ENCODE peak calls at places on chromosomes 16 and 17, in four cellular contexts. One of them, this sample, is unnamed.

GRCh38 chr17:6713130-6713917 is at the start of gene SLC13A5:
- DNase-seq in H1: peak; percentile 38
- DNase-seq in HepG2: peak; percentile 87
- DNase-seq in GM12878: no peak
- DNase-seq in this sample: peak; percentile 49

GRCh38 chr17:60743812-60744211 is 66.2 kb downstream of the BCAS3 start:
- DNase-seq in HepG2: no peak
- DNase-seq in H1: no peak
- DNase-seq in GM12878: no peak
- DNase-seq in this sample: no peak

GRCh38 chr17:75565618-75566017 is 22.0 kb upstream of the MYO15B start:
- DNase-seq in HepG2: no peak
- DNase-seq in GM12878: no peak
- DNase-seq in H1: no peak
- DNase-seq in this sample: no peak

GRCh38 chr16:15765880-15766279 is 90.9 kb downstream of the MYH11 start:
- DNase-seq in HepG2: peak; percentile 73
- DNase-seq in GM12878: peak; percentile 74
- DNase-seq in H1: no peak
- DNase-seq in this sample: peak; percentile 72

GRCh38 chr16:3954411-3954921 is 74.0 kb upstream of the CREBBP start:
- DNase-seq in H1: no peak
- DNase-seq in GM12878: no peak
- DNase-seq in HepG2: peak; percentile 17
- DNase-seq in this sample: no peak

GRCh38 chr17:39782481-39782880 is 44.7 kb downstream of the GRB7 start:
- DNase-seq in GM12878: no peak
- DNase-seq in H1: no peak
- DNase-seq in HepG2: no peak
- DNase-seq in this sample: no peak

GRCh38 chr16:16092925-16093624 is 130.2 kb downstream of the ABCC6 start:
- DNase-seq in GM12878: no peak
- DNase-seq in HepG2: no peak
- DNase-seq in H1: no peak
- DNase-seq in this sample: no peak

GRCh38 chr16:47057631-47057996 is 84.1 kb upstream of the DNAJA2 start:
- DNase-seq in HepG2: no peak
- DNase-seq in GM12878: no peak
- DNase-seq in H1: no peak
- DNase-seq in this sample: no peak

GRCh38 chr16:31064882-31065461 is 9.1 kb downstream of the ZNF668 start:
- DNase-seq in HepG2: no peak
- DNase-seq in H1: no peak
- DNase-seq in GM12878: no peak
- DNase-seq in this sample: no peak

GRCh38 chr17:77478899-77479298 is 338.1 kb downstream of the SEC14L1 start:
- DNase-seq in HepG2: no peak
- DNase-seq in H1: no peak
- DNase-seq in GM12878: no peak
- DNase-seq in this sample: no peak

GRCh38 chr16:86723699-86724098 is 145.3 kb downstream of the FOXL1 start:
- DNase-seq in GM12878: no peak
- DNase-seq in HepG2: no peak
- DNase-seq in H1: no peak
- DNase-seq in this sample: peak; percentile 25

DNA sequence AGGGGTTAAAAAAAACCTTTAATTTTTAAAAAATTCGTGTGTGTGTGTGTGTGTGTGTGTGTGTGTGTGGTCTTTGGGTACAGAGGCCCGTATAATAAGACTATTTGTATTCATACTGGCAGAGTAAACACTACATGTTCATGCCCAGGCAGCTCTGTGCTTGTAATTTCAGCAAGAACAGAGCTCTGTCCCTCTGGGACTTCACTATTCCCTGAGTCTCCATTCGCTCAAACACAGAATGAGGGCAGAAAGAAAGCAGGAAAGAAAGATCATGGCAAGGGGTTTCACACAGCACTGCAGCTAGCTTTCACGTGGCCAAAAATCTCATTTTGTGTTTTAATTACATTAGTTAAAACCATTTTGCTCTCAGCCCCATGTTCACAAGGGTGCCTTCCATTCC is 198.6 kb upstream of the C17orf78 start:
- DNase-seq in H1: no peak
- DNase-seq in GM12878: no peak
- DNase-seq in HepG2: no peak
- DNase-seq in this sample: no peak
- TF ChIP-seq BRCA1 in H1: no peak
- TF ChIP-seq BRCA1 in GM12878: no peak
- TF ChIP-seq BRCA1 in HepG2: no peak
- TF ChIP-seq BRCA1 in this sample: no peak

GRCh38 chr16:569445-570254 is at the start of gene PIGQ:
- DNase-seq in HepG2: peak; percentile 70
- DNase-seq in H1: no peak
- DNase-seq in GM12878: no peak
- DNase-seq in this sample: peak; percentile 84
- TF ChIP-seq BRCA1 in HepG2: no peak
- TF ChIP-seq BRCA1 in H1: no peak
- TF ChIP-seq BRCA1 in GM12878: no peak
- TF ChIP-seq BRCA1 in this sample: no peak

GRCh38 chr16:89554343-89554742 is 6.1 kb upstream of the RPL13 start:
- DNase-seq in HepG2: no peak
- DNase-seq in H1: no peak
- DNase-seq in GM12878: no peak
- DNase-seq in this sample: no peak
- TF ChIP-seq BRCA1 in HepG2: no peak
- TF ChIP-seq BRCA1 in H1: no peak
- TF ChIP-seq BRCA1 in GM12878: no peak
- TF ChIP-seq BRCA1 in this sample: no peak

GRCh38 chr17:16250635-16251034 is 33.6 kb downstream of the PIGL start:
- DNase-seq in HepG2: peak; percentile 70
- DNase-seq in H1: no peak
- DNase-seq in GM12878: no peak
- DNase-seq in this sample: no peak

GRCh38 chr17:16255481-16255901 is 38.5 kb downstream of the PIGL start:
- DNase-seq in H1: peak; percentile 7
- DNase-seq in HepG2: peak; percentile 22
- DNase-seq in GM12878: no peak
- DNase-seq in this sample: no peak

GRCh38 chr17:16251556-16251955 is 34.5 kb downstream of the PIGL start:
- DNase-seq in HepG2: no peak
- DNase-seq in GM12878: no peak
- DNase-seq in H1: no peak
- DNase-seq in this sample: no peak

GRCh38 chr17:16247589-16247984 is 30.6 kb downstream of the PIGL start:
- DNase-seq in GM12878: no peak
- DNase-seq in HepG2: no peak
- DNase-seq in H1: no peak
- DNase-seq in this sample: no peak

DNA sequence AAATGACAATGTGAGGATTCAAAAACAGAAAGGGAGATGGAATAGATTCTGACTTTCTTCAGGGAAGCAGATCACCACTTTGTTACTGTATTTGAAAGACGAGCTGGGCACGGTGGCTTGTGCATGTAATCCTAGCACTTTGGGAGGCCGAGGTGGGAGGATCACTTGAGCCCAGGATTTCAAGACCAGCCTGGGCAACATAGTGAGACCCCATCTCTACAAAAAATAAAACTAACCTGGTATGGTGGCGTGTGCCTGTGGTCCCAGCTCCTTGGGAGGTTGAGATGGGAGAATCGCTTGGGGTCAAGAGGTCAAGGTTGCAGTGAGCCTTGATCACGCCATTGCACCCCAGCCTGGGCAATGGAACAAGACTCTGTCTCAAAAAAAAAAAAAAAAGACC is 34.0 kb downstream of the PIGL start:
- DNase-seq in HepG2: no peak
- DNase-seq in GM12878: no peak
- DNase-seq in H1: no peak
- DNase-seq in this sample: no peak
- TF ChIP-seq BRCA1 in HepG2: no peak
- TF ChIP-seq BRCA1 in GM12878: no peak
- TF ChIP-seq BRCA1 in H1: no peak
- TF ChIP-seq BRCA1 in this sample: no peak

DNA sequence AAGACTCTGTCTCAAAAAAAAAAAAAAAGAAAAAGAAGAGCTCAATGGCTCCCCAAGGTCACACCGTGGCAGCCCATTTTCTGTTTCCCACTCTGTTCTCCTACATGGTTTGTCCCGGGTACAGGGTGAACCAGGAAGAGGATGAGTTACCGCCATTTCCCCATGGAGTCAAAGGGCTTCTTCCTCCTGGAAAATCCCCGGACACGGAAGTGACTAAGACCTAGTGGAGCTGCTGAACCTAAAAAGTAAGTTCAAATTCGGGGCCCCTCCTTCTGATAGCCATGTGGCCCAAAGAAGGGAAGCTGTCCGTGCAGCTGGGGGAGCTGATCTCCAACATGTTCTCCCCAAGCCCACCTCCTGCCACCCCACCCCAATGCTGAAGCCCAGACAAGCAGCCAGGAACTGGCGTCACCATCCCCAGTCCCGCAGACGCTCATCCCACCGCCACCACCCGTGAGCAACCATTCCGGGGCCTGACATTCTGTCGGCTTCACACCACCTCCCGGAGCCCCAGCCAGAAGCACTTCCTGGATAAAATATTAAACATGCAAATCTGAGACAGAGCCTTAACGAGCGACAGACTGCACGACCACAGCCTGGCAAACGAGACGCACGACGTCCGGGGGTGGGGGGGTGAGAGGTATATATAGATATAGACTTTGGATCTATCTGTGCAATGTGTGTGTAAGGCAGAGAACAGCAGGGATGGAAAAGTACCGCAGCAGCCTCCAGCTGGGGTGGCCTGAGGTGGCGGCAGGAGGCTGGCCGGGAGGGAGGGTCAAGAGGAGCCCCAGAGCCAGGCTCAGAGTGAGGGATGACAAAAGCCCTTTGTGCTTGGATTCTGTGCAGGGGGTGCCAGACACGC is 17.6 kb downstream of the EPOP start:
- DNase-seq in HepG2: peak; percentile 99
- DNase-seq in H1: no peak
- DNase-seq in GM12878: no peak
- DNase-seq in this sample: no peak
- TF ChIP-seq BRCA1 in HepG2: no peak
- TF ChIP-seq BRCA1 in H1: no peak
- TF ChIP-seq BRCA1 in GM12878: no peak
- TF ChIP-seq BRCA1 in this sample: no peak

DNA sequence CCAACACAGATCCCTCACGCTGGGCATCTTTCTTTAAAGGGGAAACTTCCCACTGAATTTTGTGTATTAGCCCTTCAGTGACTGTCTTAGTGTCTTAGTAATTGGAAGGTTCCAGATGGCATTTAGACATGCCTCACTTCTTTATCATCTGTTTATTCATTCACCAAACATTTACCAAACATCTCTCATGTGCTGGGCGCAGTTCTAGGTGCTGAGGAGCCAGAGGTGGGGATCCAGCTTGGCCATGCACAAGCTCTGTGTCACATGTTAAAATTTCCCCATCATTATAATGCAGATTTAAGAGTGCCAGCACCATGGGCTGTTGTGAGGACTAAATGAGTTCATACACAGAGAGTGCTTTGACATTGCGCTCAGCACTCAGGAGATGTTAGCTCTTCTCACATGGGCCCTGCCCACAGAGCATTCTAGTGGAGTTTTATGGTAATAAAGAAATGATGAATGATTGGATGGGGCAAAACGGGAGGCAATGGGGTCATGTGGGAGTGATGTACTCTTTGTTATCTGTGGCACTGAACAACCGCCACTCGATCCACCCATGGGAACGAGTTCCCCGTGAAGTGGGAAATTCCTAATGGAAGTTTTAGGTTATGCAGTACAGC is 119.7 kb downstream of the SNX29 start:
- DNase-seq in GM12878: no peak
- DNase-seq in HepG2: no peak
- DNase-seq in H1: no peak
- DNase-seq in this sample: no peak
- TF ChIP-seq BRCA1 in GM12878: no peak
- TF ChIP-seq BRCA1 in HepG2: no peak
- TF ChIP-seq BRCA1 in H1: no peak
- TF ChIP-seq BRCA1 in this sample: no peak

GRCh38 chr17:29933379-29933778 is 3.4 kb upstream of the SSH2 start:
- DNase-seq in H1: no peak
- DNase-seq in GM12878: no peak
- DNase-seq in HepG2: peak; percentile 52
- DNase-seq in this sample: peak; percentile 21
- TF ChIP-seq BRCA1 in H1: no peak
- TF ChIP-seq BRCA1 in GM12878: no peak
- TF ChIP-seq BRCA1 in HepG2: no peak
- TF ChIP-seq BRCA1 in this sample: no peak

GRCh38 chr16:54993496-54993895 is 62.8 kb downstream of the IRX5 start:
- DNase-seq in H1: no peak
- DNase-seq in GM12878: no peak
- DNase-seq in HepG2: no peak
- DNase-seq in this sample: peak; percentile 17
- TF ChIP-seq BRCA1 in H1: no peak
- TF ChIP-seq BRCA1 in GM12878: no peak
- TF ChIP-seq BRCA1 in HepG2: no peak
- TF ChIP-seq BRCA1 in this sample: no peak

This sample was measured in K562.